ENCODE peak calls at places on chromosomes 16 and 17, in four cellular contexts. U, A, T and W are unnamed samples.

GRCh38 chr17:78736526-78737079 is 45.5 kb downstream of the CYTH1 start:
- DNase-seq in A (peak), T (no peak), U (peak), W (peak)

GRCh38 chr17:76039121-76039520 is 12.0 kb upstream of the EVPL start:
- DNase-seq in T (no peak), U (no peak), A (no peak), W (no peak)

GRCh38 chr17:73262676-73263642 is 1.3 kb upstream of the CPSF4L start:
- DNase-seq in A (peak), U (no peak), T (no peak), W (no peak)

GRCh38 chr17:69539781-69540319 is 125.4 kb downstream of the MAP2K6 start:
- DNase-seq in T (no peak), U (no peak), A (no peak), W (peak)

GRCh38 chr17:55811536-55811935 is 60.7 kb downstream of the PCTP start:
- DNase-seq in A (no peak), T (no peak), U (no peak), W (no peak)

GRCh38 chr16:65142276-65142675 is 20.4 kb upstream of the CDH11 start:
- DNase-seq in A (no peak), T (no peak), U (no peak), W (no peak)

GRCh38 chr17:15462962-15463361 is 4.5 kb downstream of the CDRT4 start:
- DNase-seq in A (no peak), U (no peak), T (no peak), W (no peak)

GRCh38 chr17:8857919-8858318 is 9.6 kb downstream of the PIK3R6 start:
- DNase-seq in T (no peak), A (no peak), U (peak), W (no peak)

GRCh38 chr16:30948956-30949654 is at the start of gene ORAI3:
- DNase-seq in A (peak), T (no peak), U (peak), W (peak)

GRCh38 chr17:3873862-3874261 is 19.0 kb downstream of the CAMKK1 start:
- DNase-seq in T (no peak), A (no peak), U (no peak), W (no peak)

GRCh38 chr16:78836802-78837489 is 737.5 kb downstream of the WWOX start:
- DNase-seq in T (no peak), U (no peak), A (no peak), W (no peak)

GRCh38 chr17:45234641-45235040 is 13.0 kb downstream of the FMNL1 start:
- DNase-seq in U (peak), T (no peak), A (peak), W (peak)

GRCh38 chr17:29180051-29180787 is at the start of gene MYO18A:
- DNase-seq in T (peak), A (peak), U (peak), W (peak)

GRCh38 chr17:44501866-44502265 is 1.3 kb downstream of the GPATCH8 start:
- DNase-seq in T (no peak), A (no peak), U (no peak), W (peak)

GRCh38 chr17:4537451-4538235 is 17.5 kb downstream of the MYBBP1A start:
- DNase-seq in T (no peak), U (no peak), A (no peak), W (no peak)

GRCh38 chr17:20121359-20122235 is 112.4 kb downstream of the SPECC1 start:
- DNase-seq in A (peak), U (peak), T (peak), W (peak)

GRCh38 chr17:34135841-34136240 is 119.2 kb upstream of the CCL2 start:
- DNase-seq in U (no peak), A (no peak), T (no peak), W (peak)

GRCh38 chr16:49466881-49467280 is 93.3 kb downstream of the C16orf78 start:
- DNase-seq in U (no peak), T (no peak), A (peak), W (no peak)

GRCh38 chr17:28598389-28598788 is 436 bp downstream of the SPAG5 start:
- DNase-seq in A (no peak), U (no peak), T (no peak), W (no peak)

GRCh38 chr17:4858880-4859260 is 25.7 kb downstream of the MINK1 start:
- DNase-seq in U (no peak), T (no peak), A (no peak), W (no peak)

GRCh38 chr16:70460737-70461261 is 6.4 kb downstream of the FCSK start:
- DNase-seq in U (no peak), T (no peak), A (no peak), W (no peak)

GRCh38 chr17:77693301-77693700 is 265.2 kb upstream of the TNRC6C start:
- DNase-seq in T (no peak), U (no peak), A (no peak), W (no peak)

GRCh38 chr16:87595712-87596111 is 6.6 kb upstream of the JPH3 start:
- DNase-seq in T (no peak), U (no peak), A (no peak), W (no peak)

GRCh38 chr16:19503461-19504075 is 18.3 kb downstream of the GDE1 start:
- DNase-seq in U (no peak), A (no peak), T (no peak), W (no peak)

GRCh38 chr17:81811705-81812570 is 8.0 kb downstream of the GCGR start:
- DNase-seq in U (no peak), A (no peak), T (no peak), W (no peak)

GRCh38 chr16:28863929-28864886 is 565 bp downstream of the SH2B1 start:
- DNase-seq in A (peak), T (no peak), U (no peak), W (no peak)

GRCh38 chr16:22008215-22009142 is 568 bp downstream of the MOSMO start:
- DNase-seq in U (peak), T (no peak), A (peak), W (no peak)

GRCh38 chr16:56549744-56550385 is 15.0 kb upstream of the MT4 start:
- DNase-seq in U (no peak), A (no peak), T (no peak), W (no peak)

GRCh38 chr16:69941251-69942098 is 9.7 kb upstream of the CLEC18A start:
- DNase-seq in A (peak), T (no peak), U (no peak), W (no peak)

GRCh38 chr16:1929105-1929504 is 10.9 kb upstream of the HS3ST6 start:
- DNase-seq in U (peak), T (no peak), A (no peak), W (peak)